ENCODE peak calls at places on chromosomes 5 and 9, in ten cellular contexts. Q, U, K, C, N, S, O, B, M and T are unnamed samples. For H3K4me1 and H3K36me3, the result is how much of the 10 kb centered on the place peaks cover.

GRCh38 chr9:85978496-85978895 is 37.5 kb downstream of the NAA35 start:
- DNase-seq in M (peak), K (no peak), O (no peak), B (no peak), C (peak), U (no peak), Q (no peak), N (no peak), S (no peak), T (no peak)

GRCh38 chr5:96254980-96255681 is 177.9 kb downstream of the PCSK1 start:
- DNase-seq in C (peak), N (no peak), S (peak), U (no peak), Q (no peak), B (no peak), K (peak), M (peak), O (no peak), T (no peak)

GRCh38 chr9:127856094-127856740 is 1.8 kb upstream of the ENG start:
- DNase-seq in N (no peak), K (no peak), M (no peak), O (no peak), Q (no peak), B (no peak), S (no peak), C (no peak), U (no peak), T (no peak)

GRCh38 chr5:78534148-78535009 is 114.2 kb downstream of the LHFPL2 start:
- DNase-seq in M (peak), U (peak), Q (peak), O (no peak), K (no peak), B (peak), C (peak), N (no peak), S (peak), T (no peak)

GRCh38 chr5:134574521-134574920 is 49.1 kb downstream of the JADE2 start:
- DNase-seq in C (peak), O (no peak), S (no peak), B (peak), M (no peak), N (no peak), Q (no peak), U (no peak), K (no peak), T (no peak)

GRCh38 chr9:76316069-76316468 is 78.2 kb downstream of the RFK start:
- DNase-seq in N (no peak), M (no peak), K (no peak), B (no peak), S (no peak), U (no peak), O (no peak), Q (no peak), C (no peak), T (no peak)

GRCh38 chr9:110217656-110218099 is 9.7 kb upstream of the C9orf152 start:
- DNase-seq in M (peak), C (peak), S (no peak), K (no peak), N (no peak), U (no peak), Q (no peak), O (peak), B (no peak), T (no peak)

GRCh38 chr5:132773601-132774355 is 3.3 kb downstream of the SEPTIN8 start:
- DNase-seq in S (no peak), K (no peak), U (no peak), B (no peak), Q (no peak), M (no peak), O (no peak), C (no peak), N (no peak), T (no peak)

GRCh38 chr9:129885018-129885669 is 49.9 kb downstream of the USP20 start:
- DNase-seq in O (no peak), C (no peak), U (no peak), K (peak), B (peak), N (peak), S (peak), Q (no peak), M (no peak), T (peak)

GRCh38 chr9:135229701-135230385 is 142.4 kb downstream of the OLFM1 start:
- DNase-seq in U (peak), K (no peak), S (no peak), C (no peak), O (no peak), N (peak), Q (no peak), M (no peak), B (peak), T (no peak)

GRCh38 chr5:17169507-17169906 is 47.9 kb upstream of the BASP1 start:
- DNase-seq in B (no peak), U (no peak), Q (no peak), O (no peak), S (no peak), C (peak), M (peak), N (no peak), K (no peak), T (no peak)

GRCh38 chr5:93622240-93622885 is 39.3 kb downstream of the NR2F1 start:
- DNase-seq in O (no peak), K (no peak), N (no peak), C (peak), Q (no peak), S (no peak), B (no peak), M (peak), U (no peak), T (no peak)

GRCh38 chr9:123657099-123657498 is 272.8 kb downstream of the DENND1A start:
- DNase-seq in K (no peak), S (no peak), C (no peak), U (no peak), N (no peak), O (no peak), B (no peak), M (no peak), Q (no peak), T (no peak)

GRCh38 chr5:132526290-132526973 is 16.9 kb downstream of the IL5 start:
- DNase-seq in Q (no peak), M (peak), B (no peak), O (peak), K (peak), S (no peak), U (no peak), C (peak), N (no peak), T (peak)

GRCh38 chr5:127892467-127893207 is 189.4 kb downstream of the CCDC192 start:
- DNase-seq in O (no peak), M (peak), U (no peak), K (no peak), Q (no peak), B (no peak), C (peak), S (no peak), N (no peak), T (no peak)

GRCh38 chr9:123473226-123473625 is 117.2 kb downstream of the CRB2 start:
- DNase-seq in C (no peak), M (no peak), Q (no peak), O (peak), K (no peak), S (no peak), B (no peak), U (no peak), N (no peak), T (no peak)

GRCh38 chr9:131404581-131404980 is 10.7 kb downstream of the PRRC2B start:
- DNase-seq in C (peak), B (no peak), K (no peak), U (no peak), N (no peak), Q (no peak), S (no peak), M (peak), O (no peak), T (no peak)

GRCh38 chr9:100445161-100445902 is 18.4 kb downstream of the MSANTD3 start:
- DNase-seq in S (no peak), M (no peak), U (no peak), Q (no peak), O (no peak), B (no peak), K (no peak), N (no peak), C (no peak), T (no peak)

GRCh38 chr5:100456615-100457014 is 78.6 kb upstream of the FAM174A start:
- DNase-seq in S (no peak), B (no peak), Q (no peak), C (no peak), U (no peak), O (no peak), M (no peak), N (no peak), K (no peak), T (no peak)

GRCh38 chr5:65907138-65907537 is 19.2 kb upstream of the ERBIN start:
- DNase-seq in N (no peak), M (no peak), S (no peak), O (no peak), B (no peak), U (no peak), Q (no peak), C (no peak), K (no peak), T (no peak)

GRCh38 chr9:126613656-126614055 is at the start of gene LMX1B:
- DNase-seq in C (peak), U (peak), Q (no peak), S (peak), O (peak), B (peak), K (no peak), M (peak), N (peak), T (no peak)

GRCh38 chr5:138303365-138303764 is 28.2 kb downstream of the CDC25C start:
- DNase-seq in Q (no peak), M (peak), U (no peak), B (no peak), S (no peak), O (no peak), C (peak), K (no peak), N (no peak), T (no peak)

DNA sequence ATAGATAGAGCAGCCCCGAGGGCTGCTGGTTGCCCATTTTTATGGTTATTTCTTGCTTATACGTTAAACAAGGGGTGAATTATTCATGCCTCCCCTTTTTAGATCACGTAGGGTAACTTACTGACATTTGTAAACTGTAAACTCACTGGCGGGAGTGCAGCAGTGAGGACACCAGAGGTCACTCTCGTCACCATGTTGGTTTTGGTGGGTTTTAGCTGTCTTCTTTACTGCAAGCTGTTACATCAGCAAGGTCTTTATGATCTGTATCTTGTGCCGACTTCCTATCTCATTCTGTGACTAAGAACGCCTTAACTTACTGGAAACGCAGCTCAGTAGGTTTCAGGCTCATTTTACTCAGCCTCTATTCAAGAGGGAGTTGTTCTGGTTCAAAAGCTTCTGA is 155.0 kb upstream of the PRDM9 start:
- DNase-seq in C (no peak), K (no peak), B (no peak), U (no peak), S (no peak), Q (no peak), O (peak), N (no peak), M (peak), T (no peak)
- TF ChIP-seq CTCF in C (no peak), K (no peak), B (no peak), U (peak), S (no peak), Q (no peak), O (peak), N (no peak), M (no peak), T (no peak)

GRCh38 chr5:159174511-159175168 is 34.7 kb downstream of the RNF145 start:
- DNase-seq in Q (no peak), K (no peak), B (no peak), M (no peak), C (peak), U (no peak), O (no peak), S (no peak), N (no peak), T (no peak)

GRCh38 chr5:159178978-159179377 is 30.4 kb downstream of the RNF145 start:
- DNase-seq in O (no peak), S (no peak), K (no peak), C (peak), U (no peak), B (no peak), N (no peak), Q (no peak), M (peak), T (no peak)

GRCh38 chr5:159171274-159171673 is 38.1 kb downstream of the RNF145 start:
- DNase-seq in N (no peak), B (no peak), O (no peak), M (no peak), S (no peak), Q (no peak), K (no peak), C (no peak), U (no peak), T (no peak)

GRCh38 chr5:159179556-159180305 is 29.6 kb downstream of the RNF145 start:
- DNase-seq in B (no peak), N (no peak), Q (no peak), O (no peak), U (no peak), C (peak), M (no peak), K (no peak), S (no peak), T (no peak)

GRCh38 chr5:159175547-159175946 is 33.8 kb downstream of the RNF145 start:
- DNase-seq in M (peak), C (peak), Q (no peak), S (no peak), K (no peak), U (no peak), O (no peak), N (no peak), B (no peak), T (no peak)
- H3K4me1 ChIP-seq in M (under half), C (under half), Q (under half), S (under half), K (under half), U (under half), O (under half), N (under half), B (under half), T (under half)

DNA sequence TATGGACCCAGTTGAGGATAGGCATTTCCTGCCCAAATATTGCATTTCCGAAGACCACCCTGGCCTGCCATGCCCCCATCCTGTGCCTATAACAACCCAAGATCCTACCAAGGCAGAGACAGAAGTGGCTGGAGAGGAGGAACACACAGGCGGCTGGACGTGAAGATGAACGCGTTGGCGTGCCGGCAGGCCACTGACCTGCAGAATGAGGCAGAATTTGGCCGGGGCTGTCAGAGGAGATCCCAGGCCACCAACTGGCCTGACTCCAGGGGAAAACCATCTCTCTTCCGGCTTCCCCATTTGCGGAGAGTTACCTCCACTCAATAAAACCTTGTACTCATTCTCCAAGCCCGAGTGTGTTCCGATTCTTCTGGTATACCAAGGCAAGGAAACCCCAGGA is 1507.5 kb downstream of the EFNA5 start:
- DNase-seq in S (no peak), M (no peak), B (no peak), O (no peak), K (no peak), U (no peak), C (no peak), N (no peak), Q (no peak), T (no peak)
- H3K36me3 ChIP-seq in S (under half), M (under half), B (under half), O (under half), K (under half), U (under half), C (under half), N (under half), Q (under half), T (under half)

GRCh38 chr9:17775646-17776045 is 196.8 kb downstream of the SH3GL2 start:
- DNase-seq in Q (no peak), U (no peak), O (no peak), C (no peak), N (no peak), K (no peak), M (no peak), B (no peak), S (no peak), T (no peak)

GRCh38 chr9:17772223-17772622 is 193.4 kb downstream of the SH3GL2 start:
- DNase-seq in N (no peak), S (no peak), O (no peak), K (no peak), M (no peak), Q (no peak), U (no peak), C (no peak), B (no peak), T (no peak)

GRCh38 chr9:17782750-17783149 is 203.9 kb downstream of the SH3GL2 start:
- DNase-seq in U (no peak), O (no peak), S (peak), C (no peak), M (no peak), Q (no peak), N (no peak), K (no peak), B (no peak), T (no peak)

GRCh38 chr9:17776735-17777134 is 197.9 kb downstream of the SH3GL2 start:
- DNase-seq in B (peak), O (no peak), K (peak), S (no peak), M (no peak), N (no peak), Q (no peak), U (no peak), C (no peak), T (no peak)

DNA sequence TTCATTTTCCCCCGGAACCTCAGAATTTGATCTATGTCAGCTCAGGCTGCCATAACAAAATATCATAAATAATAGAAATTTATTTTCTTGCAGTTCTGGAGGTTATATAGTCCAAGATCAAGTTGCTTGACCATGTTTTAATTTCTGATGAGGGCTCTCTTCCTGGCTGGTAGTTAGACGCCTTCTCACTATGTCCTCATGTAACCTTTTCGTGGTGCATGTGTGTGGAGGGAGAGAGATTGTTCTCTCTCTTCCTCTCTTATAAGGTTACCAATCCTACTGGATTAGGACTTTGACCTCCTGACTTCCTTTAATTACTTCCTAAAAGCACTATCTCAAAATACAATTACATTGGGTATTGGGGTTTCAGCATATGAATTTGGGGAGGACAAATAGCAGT is 198.6 kb downstream of the SH3GL2 start:
- DNase-seq in S (no peak), Q (no peak), U (no peak), N (no peak), C (no peak), O (no peak), B (no peak), K (no peak), M (no peak), T (no peak)
- TF ChIP-seq CTCF in S (no peak), Q (no peak), U (no peak), N (no peak), C (no peak), O (no peak), B (no peak), K (no peak), M (no peak), T (no peak)

GRCh38 chr5:34611829-34612415 is 44.2 kb upstream of the RAI14 start:
- DNase-seq in C (no peak), U (no peak), K (no peak), O (no peak), S (no peak), M (no peak), Q (no peak), B (no peak), N (no peak), T (no peak)
- H3K4me1 ChIP-seq in C (under half), U (under half), K (under half), O (under half), S (under half), M (under half), Q (under half), B (under half), N (under half), T (under half)